ENCODE peak calls at places on chromosomes 3 and 15, in ten cellular contexts. F is right atrium auricular region, N is AG04450, L is AG09319, S is lower lobe of right lung, D is osteocyte, G is colonic mucosa, P is HCT116, W is lower leg skin, O is tibial artery. Z is an unnamed sample.

GRCh38 chr15:68668926-68669600 is 90.3 kb downstream of the CORO2B start:
- DNase-seq in F (no peak), N (no peak), L (no peak), S (no peak), D (no peak), G (no peak), P (no peak), W (peak; percentile 53), O (no peak), Z (no peak)

GRCh38 chr3:129317876-129318275 is 39.2 kb downstream of the HMCES start:
- DNase-seq in F (no peak), N (no peak), L (no peak), S (no peak), D (no peak), G (no peak), P (no peak), W (no peak), O (no peak), Z (no peak)

GRCh38 chr3:10524799-10525301 is 19.5 kb upstream of the ATP2B2 start:
- DNase-seq in F (peak; percentile 50), N (no peak), L (no peak), S (no peak), D (peak; percentile 74), G (no peak), P (no peak), W (peak; percentile 57), O (no peak), Z (no peak)

GRCh38 chr15:90435652-90436337 is 47.8 kb downstream of the IQGAP1 start:
- DNase-seq in F (no peak), N (no peak), L (no peak), S (no peak), D (no peak), G (no peak), P (no peak), W (no peak), O (no peak), Z (no peak)

GRCh38 chr3:197795200-197795599 is 4.1 kb downstream of the LRCH3 start:
- DNase-seq in F (peak; percentile 68), N (no peak), L (peak; percentile 57), S (no peak), D (no peak), G (no peak), P (no peak), W (no peak), O (peak; percentile 63), Z (no peak)

GRCh38 chr3:11093823-11094340 is 60.4 kb upstream of the HRH1 start:
- DNase-seq in F (no peak), N (no peak), L (no peak), S (no peak), D (no peak), G (no peak), P (no peak), W (no peak), O (no peak), Z (no peak)

GRCh38 chr15:85621096-85621495 is 173.6 kb downstream of the KLHL25 start:
- DNase-seq in F (no peak), N (no peak), L (no peak), S (no peak), D (no peak), G (no peak), P (no peak), W (no peak), O (no peak), Z (no peak)

GRCh38 chr3:34483290-34483887 is 685.0 kb downstream of the PDCD6IP start:
- DNase-seq in F (no peak), N (no peak), L (no peak), S (no peak), D (no peak), G (no peak), P (no peak), W (no peak), O (no peak), Z (no peak)

GRCh38 chr15:69499521-69500201 is 47.0 kb downstream of the RPLP1 start:
- DNase-seq in F (peak; percentile 54), N (no peak), L (no peak), S (no peak), D (peak; percentile 67), G (no peak), P (no peak), W (no peak), O (no peak), Z (no peak)

GRCh38 chr15:74937226-74937601 is 659 bp downstream of the COX5A start:
- DNase-seq in F (no peak), N (no peak), L (no peak), S (no peak), D (no peak), G (no peak), P (no peak), W (no peak), O (no peak), Z (no peak)

GRCh38 chr3:183829466-183829865 is 4.1 kb upstream of the MAP6D1 start:
- DNase-seq in F (no peak), N (no peak), L (no peak), S (no peak), D (peak; percentile 49), G (no peak), P (no peak), W (no peak), O (no peak), Z (no peak)

GRCh38 chr3:134311693-134312071 is 61.0 kb upstream of the RYK start:
- DNase-seq in F (peak; percentile 44), N (no peak), L (no peak), S (no peak), D (no peak), G (no peak), P (no peak), W (peak; percentile 82), O (no peak), Z (no peak)

GRCh38 chr3:134314588-134315285 is 59.5 kb downstream of the AMOTL2 start:
- DNase-seq in F (peak; percentile 62), N (no peak), L (no peak), S (no peak), D (no peak), G (no peak), P (no peak), W (peak; percentile 83), O (no peak), Z (no peak)

GRCh38 chr3:134313839-134314587 is 60.2 kb downstream of the AMOTL2 start:
- DNase-seq in F (peak; percentile 56), N (no peak), L (no peak), S (no peak), D (no peak), G (no peak), P (no peak), W (peak; percentile 80), O (no peak), Z (no peak)

GRCh38 chr3:134312072-134312872 is 61.6 kb upstream of the RYK start:
- DNase-seq in F (peak; percentile 60), N (no peak), L (no peak), S (peak; percentile 70), D (no peak), G (peak; percentile 55), P (no peak), W (peak; percentile 91), O (no peak), Z (no peak)

GRCh38 chr3:134312873-134313838 is 61.1 kb downstream of the AMOTL2 start:
- DNase-seq in F (peak; percentile 84), N (no peak), L (no peak), S (peak; percentile 87), D (no peak), G (peak; percentile 59), P (no peak), W (peak; percentile 92), O (peak; percentile 77), Z (no peak)
- TF ChIP-seq CTCF in F (peak; percentile 36), N (peak; percentile 47), L (peak; percentile 43), S (peak; percentile 41), D (peak; percentile 55), G (peak; percentile 8), P (no peak), W (no peak), O (peak; percentile 6), Z (no peak)

GRCh38 chr3:105885261-105885660 is 16.4 kb upstream of the CBLB start:
- DNase-seq in F (no peak), N (no peak), L (no peak), S (no peak), D (no peak), G (no peak), P (no peak), W (no peak), O (no peak), Z (no peak)
- TF ChIP-seq CTCF in F (no peak), N (no peak), L (no peak), S (no peak), D (no peak), G (no peak), P (no peak), W (no peak), O (no peak), Z (no peak)

GRCh38 chr15:83973816-83974215 is 261.8 kb upstream of the GOLGA6L4 start:
- DNase-seq in F (no peak), N (no peak), L (no peak), S (no peak), D (no peak), G (no peak), P (no peak), W (no peak), O (no peak), Z (no peak)
- TF ChIP-seq CTCF in F (no peak), N (peak; percentile 49), L (peak; percentile 37), S (peak; percentile 22), D (no peak), G (no peak), P (no peak), W (no peak), O (no peak), Z (no peak)

GRCh38 chr3:63861306-63861705 is 2.3 kb downstream of the THOC7 start:
- DNase-seq in F (no peak), N (no peak), L (no peak), S (no peak), D (no peak), G (no peak), P (no peak), W (no peak), O (no peak), Z (no peak)

GRCh38 chr3:63867225-63867624 is 3.6 kb downstream of the ATXN7 start:
- DNase-seq in F (no peak), N (no peak), L (no peak), S (no peak), D (no peak), G (no peak), P (no peak), W (no peak), O (no peak), Z (no peak)

GRCh38 chr3:63863150-63864007 is at the start of the genes ATXN7 and THOC7:
- DNase-seq in F (peak; percentile 66), N (no peak), L (no peak), S (peak; percentile 83), D (peak; percentile 87), G (peak; percentile 73), P (no peak), W (peak; percentile 92), O (peak; percentile 51), Z (peak; percentile 71)

GRCh38 chr3:63864008-63864871 is 573 bp downstream of the ATXN7 start:
- DNase-seq in F (no peak), N (no peak), L (no peak), S (peak; percentile 63), D (no peak), G (peak; percentile 52), P (no peak), W (no peak), O (peak; percentile 55), Z (peak; percentile 33)

DNA sequence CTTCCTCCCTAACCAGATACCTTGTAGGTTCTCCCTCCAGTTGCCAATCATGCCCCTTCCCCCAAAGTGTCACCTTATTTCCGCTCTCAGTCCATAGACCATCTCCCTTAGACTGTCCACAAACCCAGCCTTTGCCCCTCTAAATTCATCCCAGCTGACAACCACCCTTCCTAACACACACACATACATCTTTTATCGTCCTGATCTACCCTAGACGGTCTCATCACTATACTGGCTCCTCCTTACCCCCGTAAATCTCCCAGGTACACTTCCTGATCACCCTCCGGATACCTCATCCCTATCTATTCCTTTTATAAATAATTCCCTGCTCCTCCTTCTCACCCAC is 828 bp downstream of the THOC7 start:
- DNase-seq in F (no peak), N (no peak), L (no peak), S (no peak), D (no peak), G (no peak), P (no peak), W (no peak), O (no peak), Z (no peak)
- TF ChIP-seq CTCF in F (no peak), N (no peak), L (no peak), S (no peak), D (no peak), G (no peak), P (no peak), W (no peak), O (no peak), Z (no peak)